ENCODE peak calls at places on chromosomes 4 and X, in nine cellular contexts. C, W, P, T, M, R, Y, N and J are unnamed samples.

GRCh38 chr4:53515076-53515475 is 76.2 kb downstream of the LNX1 start:
- DNase-seq in C (no peak), W (peak), P (no peak), T (no peak), M (no peak), R (no peak), Y (no peak), N (peak), J (no peak)

GRCh38 chr4:108483077-108483476 is 137.3 kb upstream of the RPL34 start:
- DNase-seq in C (no peak), W (peak), P (peak), T (no peak), M (no peak), R (no peak), Y (no peak), N (peak), J (no peak)

GRCh38 chr4:102717448-102718092 is 43.2 kb downstream of the MANBA start:
- DNase-seq in C (no peak), W (peak), P (no peak), T (no peak), M (no peak), R (no peak), Y (no peak), N (no peak), J (no peak)

GRCh38 chr4:8568068-8568668 is 12.0 kb upstream of the GPR78 start:
- DNase-seq in C (no peak), W (peak), P (no peak), T (peak), M (peak), R (no peak), Y (peak), N (peak), J (no peak)

GRCh38 chrX:100447563-100448397 is 37.7 kb upstream of the PCDH19 start:
- DNase-seq in C (peak), W (peak), P (peak), T (no peak), M (peak), R (peak), Y (peak), N (no peak), J (no peak)

GRCh38 chr4:67522851-67523671 is 22.2 kb downstream of the CENPC start:
- DNase-seq in C (no peak), W (peak), P (no peak), T (no peak), M (peak), R (no peak), Y (no peak), N (peak), J (no peak)

GRCh38 chrX:6890862-6891261 is 256.6 kb upstream of the STS start:
- DNase-seq in C (no peak), W (no peak), P (no peak), T (no peak), M (no peak), R (no peak), Y (no peak), N (no peak), J (no peak)

GRCh38 chr4:72218953-72219352 is 187.2 kb downstream of the NPFFR2 start:
- DNase-seq in C (peak), W (no peak), P (no peak), T (no peak), M (no peak), R (no peak), Y (no peak), N (no peak), J (no peak)

GRCh38 chr4:167025651-167026050 is 208.6 kb downstream of the SPOCK3 start:
- DNase-seq in C (no peak), W (no peak), P (no peak), T (no peak), M (no peak), R (no peak), Y (no peak), N (no peak), J (no peak)

GRCh38 chr4:6963139-6963611 is 53.5 kb downstream of the TBC1D14 start:
- DNase-seq in C (no peak), W (peak), P (no peak), T (no peak), M (peak), R (no peak), Y (no peak), N (no peak), J (no peak)

GRCh38 chr4:70778888-70779422 is 57.2 kb downstream of the RUFY3 start:
- DNase-seq in C (no peak), W (peak), P (no peak), T (no peak), M (peak), R (no peak), Y (no peak), N (peak), J (no peak)

GRCh38 chr4:121736735-121737351 is 28.1 kb downstream of the SMIM43 start:
- DNase-seq in C (peak), W (peak), P (peak), T (no peak), M (peak), R (peak), Y (peak), N (peak), J (peak)

GRCh38 chr4:36502350-36502749 is 220.9 kb downstream of the DTHD1 start:
- DNase-seq in C (no peak), W (no peak), P (no peak), T (no peak), M (no peak), R (no peak), Y (no peak), N (no peak), J (no peak)

GRCh38 chrX:14125451-14125850 is 95.8 kb upstream of the GEMIN8 start:
- DNase-seq in C (no peak), W (no peak), P (no peak), T (no peak), M (no peak), R (no peak), Y (no peak), N (no peak), J (no peak)

GRCh38 chr4:76694056-76694455 is 203.9 kb downstream of the SOWAHB start:
- DNase-seq in C (no peak), W (no peak), P (no peak), T (no peak), M (no peak), R (no peak), Y (no peak), N (no peak), J (no peak)

GRCh38 chr4:81796790-81797528 is 325.3 kb upstream of the RASGEF1B start:
- DNase-seq in C (no peak), W (no peak), P (peak), T (no peak), M (no peak), R (no peak), Y (no peak), N (no peak), J (no peak)

GRCh38 chrX:71609095-71609750 is 9.1 kb downstream of the CXCR3 start:
- DNase-seq in C (no peak), W (no peak), P (peak), T (no peak), M (no peak), R (no peak), Y (no peak), N (no peak), J (no peak)

GRCh38 chrX:42615161-42615563 is 162.8 kb downstream of the PPP1R2C start:
- DNase-seq in C (no peak), W (no peak), P (no peak), T (no peak), M (no peak), R (no peak), Y (peak), N (no peak), J (no peak)

GRCh38 chr4:139786494-139787354 is 121.1 kb downstream of the MGST2 start:
- DNase-seq in C (no peak), W (no peak), P (no peak), T (no peak), M (no peak), R (no peak), Y (no peak), N (no peak), J (no peak)

GRCh38 chr4:8387615-8388266 is 52.8 kb downstream of the ACOX3 start:
- DNase-seq in C (no peak), W (no peak), P (no peak), T (no peak), M (no peak), R (no peak), Y (no peak), N (no peak), J (no peak)

GRCh38 chr4:184695178-184695896 is 38.6 kb downstream of the CENPU start:
- DNase-seq in C (no peak), W (no peak), P (no peak), T (no peak), M (peak), R (no peak), Y (no peak), N (no peak), J (no peak)

GRCh38 chr4:54683616-54684346 is 26.0 kb downstream of the KIT start:
- DNase-seq in C (peak), W (no peak), P (peak), T (no peak), M (no peak), R (no peak), Y (peak), N (no peak), J (no peak)

GRCh38 chrX:17464196-17464595 is 89.2 kb downstream of the NHS start:
- DNase-seq in C (peak), W (peak), P (no peak), T (no peak), M (peak), R (no peak), Y (peak), N (peak), J (no peak)

GRCh38 chr4:77818667-77819408 is at the start of gene CNOT6L:
- DNase-seq in C (peak), W (peak), P (peak), T (no peak), M (peak), R (peak), Y (peak), N (peak), J (no peak)

GRCh38 chrX:38578152-38578551 is 16.8 kb downstream of the TSPAN7 start:
- DNase-seq in C (no peak), W (no peak), P (no peak), T (no peak), M (no peak), R (no peak), Y (no peak), N (no peak), J (no peak)

GRCh38 chr4:119589165-119589564 is 39.4 kb downstream of the PDE5A start:
- DNase-seq in C (no peak), W (no peak), P (no peak), T (no peak), M (peak), R (no peak), Y (no peak), N (no peak), J (no peak)

GRCh38 chr4:20878806-20879205 is 178.5 kb downstream of the PACRGL start:
- DNase-seq in C (no peak), W (no peak), P (no peak), T (no peak), M (no peak), R (peak), Y (peak), N (no peak), J (no peak)

DNA sequence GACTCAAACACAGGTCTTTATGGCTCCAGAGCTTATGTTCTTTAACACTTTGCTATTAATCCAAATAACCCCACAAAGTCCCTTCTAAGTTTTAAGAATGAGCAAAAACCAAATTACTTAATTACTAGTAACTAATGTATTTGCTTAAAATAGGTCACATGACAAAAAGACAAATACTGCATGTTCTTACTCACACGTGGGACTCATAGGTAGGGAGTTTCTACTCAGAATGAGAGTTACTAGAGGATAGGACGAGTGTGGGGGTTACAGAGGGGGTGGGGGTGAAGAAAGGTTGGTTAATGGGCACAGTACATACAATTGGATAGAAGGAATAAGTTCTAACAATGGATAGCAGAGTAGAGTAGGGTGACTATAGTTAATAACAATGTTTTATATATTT is 5.8 kb downstream of the RPS6KA3 start:
- DNase-seq in C (no peak), W (no peak), P (no peak), T (no peak), M (no peak), R (no peak), Y (no peak), N (no peak), J (no peak)
- H3K9ac ChIP-seq in C (no peak), W (no peak), P (no peak), T (no peak), M (no peak), R (no peak), Y (no peak), N (no peak), J (no peak)

GRCh38 chr4:56467284-56468096 is at the start of gene SRP72:
- DNase-seq in C (peak), W (peak), P (peak), T (peak), M (peak), R (peak), Y (peak), N (peak), J (peak)
- H3K4me3 ChIP-seq in C (peak), W (peak), P (peak), T (peak), M (peak), R (peak), Y (peak), N (peak), J (peak)

GRCh38 chrX:54994099-54994498 is at the start of gene PFKFB1:
- DNase-seq in C (no peak), W (no peak), P (no peak), T (no peak), M (no peak), R (no peak), Y (no peak), N (no peak), J (no peak)
- H3K9ac ChIP-seq in C (no peak), W (no peak), P (no peak), T (no peak), M (no peak), R (no peak), Y (no peak), N (no peak), J (no peak)

GRCh38 chr4:145912391-145912790 is 26.2 kb downstream of the ZNF827 start:
- DNase-seq in C (peak), W (no peak), P (no peak), T (no peak), M (no peak), R (no peak), Y (no peak), N (no peak), J (no peak)

GRCh38 chr4:145909773-145910172 is 28.9 kb downstream of the ZNF827 start:
- DNase-seq in C (peak), W (no peak), P (no peak), T (no peak), M (no peak), R (no peak), Y (peak), N (no peak), J (no peak)

GRCh38 chr4:145907363-145907762 is 31.3 kb downstream of the ZNF827 start:
- DNase-seq in C (no peak), W (no peak), P (no peak), T (no peak), M (no peak), R (no peak), Y (no peak), N (no peak), J (no peak)

GRCh38 chr4:145907827-145908226 is 30.8 kb downstream of the ZNF827 start:
- DNase-seq in C (no peak), W (no peak), P (no peak), T (no peak), M (peak), R (no peak), Y (no peak), N (no peak), J (no peak)

DNA sequence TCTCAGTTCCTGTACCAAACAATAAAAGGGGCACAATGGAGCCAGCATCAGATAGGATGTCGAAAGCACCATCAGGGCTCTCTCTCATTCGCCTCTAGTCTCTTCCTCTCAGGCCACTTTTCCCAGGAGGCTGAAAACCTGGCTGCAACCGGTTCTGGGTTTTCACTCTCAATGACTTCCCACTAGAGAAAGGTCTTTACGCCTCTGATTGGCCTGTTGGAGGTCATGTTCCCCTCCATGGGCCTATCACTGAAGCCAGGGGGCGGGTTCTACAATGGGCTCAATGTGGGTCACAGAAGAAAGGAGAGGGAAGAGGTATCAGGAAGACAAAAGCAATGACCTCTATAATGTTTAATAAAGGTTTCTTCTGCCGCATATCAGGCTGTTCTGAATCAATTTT is 29.3 kb downstream of the ZNF827 start:
- DNase-seq in C (peak), W (no peak), P (no peak), T (peak), M (no peak), R (peak), Y (peak), N (no peak), J (no peak)
- H3K4me3 ChIP-seq in C (peak), W (no peak), P (no peak), T (no peak), M (no peak), R (no peak), Y (no peak), N (no peak), J (no peak)

DNA sequence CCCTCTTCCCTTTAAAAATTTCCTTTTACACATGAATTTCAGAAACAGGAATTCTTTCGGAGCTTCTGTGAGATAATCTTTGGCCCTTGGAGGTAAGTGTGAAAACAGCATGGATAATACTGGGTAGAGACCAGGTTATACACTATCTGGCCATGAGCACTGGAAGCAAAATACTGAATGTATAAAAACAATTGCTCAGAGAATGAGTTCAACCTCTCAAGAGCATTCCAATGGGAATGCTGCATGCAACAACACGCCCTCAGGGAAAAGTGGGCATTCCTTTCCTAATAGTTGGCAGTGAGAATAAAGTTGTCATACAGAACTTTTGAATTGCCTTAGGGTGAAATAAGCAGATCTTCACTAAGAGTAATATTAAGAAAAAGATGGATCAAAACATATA is 574.8 kb upstream of the DIPK2B start:
- DNase-seq in C (peak), W (peak), P (no peak), T (no peak), M (peak), R (no peak), Y (no peak), N (peak), J (no peak)
- H3K9ac ChIP-seq in C (peak), W (no peak), P (no peak), T (no peak), M (no peak), R (no peak), Y (no peak), N (peak), J (no peak)